ENCODE peak calls at places on chromosomes 12 and 14, in six cellular contexts. S is breast epithelium, U is ovary, G is ascending aorta, Z is brain microvascular endothelial cell, D is cardiac muscle cell. K is an unnamed sample.

GRCh38 chr12:65631621-65632111 is 192.6 kb upstream of the HMGA2 start:
- DNase-seq in U (no peak), G (peak; percentile 68), Z (peak; percentile 99), S (no peak), D (peak; percentile 90), K (no peak)

GRCh38 chr14:39974036-39974435 is 541.8 kb upstream of the FBXO33 start:
- DNase-seq in U (no peak), D (no peak), S (no peak), Z (no peak), G (no peak), K (no peak)

GRCh38 chr12:47903927-47904646 is 707 bp downstream of the VDR start:
- DNase-seq in G (peak; percentile 90), Z (peak; percentile 70), U (no peak), S (no peak), D (peak; percentile 83), K (peak; percentile 86)

GRCh38 chr14:43795600-43796228 is 711.4 kb downstream of the FSCB start:
- DNase-seq in D (peak; percentile 17), S (no peak), U (no peak), Z (no peak), G (no peak), K (no peak)

GRCh38 chr12:117494833-117495714 is 133.6 kb upstream of the NOS1 start:
- DNase-seq in U (no peak), S (no peak), Z (no peak), D (no peak), G (no peak), K (no peak)

GRCh38 chr12:39272934-39273770 is 169.8 kb downstream of the KIF21A start:
- DNase-seq in G (no peak), U (no peak), S (no peak), Z (peak; percentile 40), D (peak; percentile 59), K (no peak)

GRCh38 chr12:47079894-47080724 is at the start of gene AMIGO2:
- DNase-seq in Z (peak; percentile 61), G (peak; percentile 81), S (no peak), U (peak; percentile 83), D (peak; percentile 79), K (peak; percentile 86)

GRCh38 chr14:92425101-92425500 is 88.5 kb upstream of the RIN3 start:
- DNase-seq in Z (peak; percentile 64), U (no peak), S (no peak), D (peak; percentile 21), G (no peak), K (no peak)

GRCh38 chr12:99810718-99811593 is 163.4 kb downstream of the GARIN6 start:
- DNase-seq in G (no peak), U (no peak), D (peak; percentile 42), S (no peak), Z (peak; percentile 12), K (no peak)

GRCh38 chr12:93804392-93805179 is 127.4 kb downstream of the CRADD start:
- DNase-seq in U (no peak), G (no peak), D (no peak), Z (no peak), S (no peak), K (no peak)

GRCh38 chr14:52360831-52361230 is 46.7 kb downstream of the PTGER2 start:
- DNase-seq in S (no peak), Z (no peak), U (peak; percentile 25), D (peak; percentile 17), G (no peak), K (no peak)

GRCh38 chr14:93984070-93984469 is 7.7 kb upstream of the ASB2 start:
- DNase-seq in D (no peak), S (no peak), U (no peak), G (no peak), Z (peak; percentile 31), K (no peak)

GRCh38 chr14:45051180-45051579 is 32.7 kb upstream of the PRPF39 start:
- DNase-seq in S (no peak), U (no peak), D (no peak), G (no peak), Z (no peak), K (no peak)

GRCh38 chr12:114682920-114683708 is 861 bp downstream of the TBX3 start:
- DNase-seq in U (peak; percentile 55), D (no peak), G (no peak), Z (no peak), S (no peak), K (no peak)

GRCh38 chr12:114320910-114321309 is 85.0 kb downstream of the TBX5 start:
- DNase-seq in G (no peak), S (no peak), D (no peak), Z (no peak), U (no peak), K (no peak)

GRCh38 chr12:45458238-45458637 is 242.3 kb downstream of the ANO6 start:
- DNase-seq in U (no peak), D (peak; percentile 59), G (no peak), Z (no peak), S (no peak), K (no peak)

GRCh38 chr12:50230217-50230616 is 53.1 kb downstream of the LIMA1 start:
- DNase-seq in D (no peak), U (no peak), G (no peak), Z (no peak), S (no peak), K (no peak)

GRCh38 chr12:2052861-2053674 is at the start of gene CACNA1C:
- DNase-seq in G (peak; percentile 78), D (peak; percentile 75), Z (no peak), U (peak; percentile 64), S (no peak), K (peak; percentile 49)

DNA sequence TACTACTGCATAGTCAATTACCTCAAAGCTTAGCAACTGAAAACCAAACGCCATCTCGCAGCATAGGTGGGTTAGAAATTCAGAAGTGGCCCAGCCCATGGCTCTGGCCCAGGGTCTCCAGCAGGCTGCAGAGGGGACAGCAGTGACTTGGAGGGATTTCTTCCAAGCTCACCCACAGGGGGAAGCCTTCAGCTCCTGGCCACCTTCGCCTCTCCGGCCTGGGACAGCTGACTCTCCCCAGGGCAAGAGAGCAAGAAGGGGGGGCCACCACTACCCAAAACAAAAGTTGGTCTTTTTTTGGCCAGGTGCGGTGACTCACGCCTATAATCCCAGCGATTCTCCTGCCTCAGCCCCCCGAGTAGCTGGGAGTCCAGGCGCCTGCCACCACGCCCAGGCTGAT is 32.2 kb upstream of the ANKRD9 start:
- DNase-seq in G (no peak), S (no peak), D (no peak), Z (no peak), U (no peak), K (no peak)
- TF ChIP-seq CTCF in G (no peak), S (no peak), D (no peak), Z (no peak), U (no peak), K (no peak)

GRCh38 chr12:108728820-108729611 is 2.3 kb downstream of the CORO1C start:
- DNase-seq in G (no peak), D (no peak), Z (no peak), U (no peak), S (no peak), K (no peak)
- H3K4me3 ChIP-seq in G (peak overlapping the region; percentile 66), D (peak overlapping the region; percentile 98), Z (peak overlapping the region; percentile 91), U (peak overlapping the region; percentile 82), S (peak overlapping the region; percentile 92), K (peak overlapping the region; percentile 75)

GRCh38 chr12:110023634-110024023 is 24.4 kb downstream of the ANKRD13A start:
- DNase-seq in D (no peak), U (no peak), G (no peak), S (no peak), Z (no peak), K (no peak)

GRCh38 chr12:110028323-110028722 is 20.0 kb downstream of the C12orf76 start:
- DNase-seq in U (no peak), D (no peak), Z (no peak), S (no peak), G (no peak), K (no peak)

GRCh38 chr12:110029290-110029689 is 19.0 kb downstream of the C12orf76 start:
- DNase-seq in U (no peak), S (no peak), G (peak; percentile 27), Z (no peak), D (no peak), K (no peak)
- H3K36me3 ChIP-seq in U (no peaks in the 10 kb centered on the region), S (no peaks in the 10 kb centered on the region), G (peaks cover 41% of the 10 kb centered on the region), Z (peaks cover 21% of the 10 kb centered on the region), D (peaks cover 31% of the 10 kb centered on the region), K (no peaks in the 10 kb centered on the region)

DNA sequence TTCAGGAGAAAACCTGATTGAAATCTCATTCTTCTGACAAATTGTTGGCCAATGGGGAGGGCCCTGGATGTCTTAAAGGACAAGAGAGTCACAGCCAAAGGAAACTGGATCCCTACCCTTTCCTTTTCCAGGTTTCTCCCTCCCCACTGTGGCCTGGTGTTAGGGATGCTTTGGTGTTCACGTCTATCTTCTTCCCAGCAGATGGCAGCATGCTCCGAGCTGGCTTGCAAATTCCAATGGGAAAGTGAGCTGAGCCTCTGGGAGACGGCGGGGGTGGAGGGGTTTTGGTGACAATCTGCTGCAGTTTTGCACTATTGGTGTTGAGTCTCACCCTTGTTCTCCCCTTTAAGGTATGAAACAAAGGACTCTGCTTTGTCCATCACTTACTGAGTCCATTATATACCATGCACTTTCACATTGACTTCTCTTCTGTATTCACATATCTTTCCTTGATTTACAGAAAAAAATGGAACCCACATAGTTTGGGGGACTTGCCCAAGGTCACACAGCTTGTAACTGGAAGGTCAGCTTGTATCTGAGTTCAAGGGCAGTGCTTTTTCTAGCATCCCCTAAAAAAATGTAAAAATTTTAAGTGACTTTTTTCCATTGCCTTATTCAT is 39.3 kb downstream of the CCDC177 start:
- DNase-seq in G (no peak), S (no peak), D (peak; percentile 76), U (no peak), Z (peak; percentile 40), K (no peak)
- TF ChIP-seq CTCF in G (peak; percentile 31), S (peak; percentile 33), D (peak; percentile 83), U (no peak), Z (peak; percentile 84), K (peak; percentile 46)

GRCh38 chr14:60165547-60165876 is 314 bp upstream of the DHRS7 start:
- DNase-seq in S (no peak), G (no peak), U (no peak), Z (no peak), D (no peak), K (no peak)
- H3K4me3 ChIP-seq in S (peak overlapping the region; percentile 75), G (peak overlapping the region; percentile 75), U (peak overlapping the region; percentile 71), Z (peak overlapping the region; percentile 85), D (peak overlapping the region; percentile 70), K (peak overlapping the region; percentile 86)

GRCh38 chr14:99512110-99512449 is 30.9 kb downstream of the CCNK start:
- DNase-seq in Z (no peak), U (no peak), G (no peak), S (no peak), D (no peak), K (no peak)
- H3K36me3 ChIP-seq in Z (peaks cover 40% of the 10 kb centered on the region), U (no peaks in the 10 kb centered on the region), G (peaks cover 28% of the 10 kb centered on the region), S (no peaks in the 10 kb centered on the region), D (peaks cover 25% of the 10 kb centered on the region), K (no peaks in the 10 kb centered on the region)

GRCh38 chr14:47040490-47040889 is 388.9 kb upstream of the RPL10L start:
- DNase-seq in U (no peak), S (no peak), Z (peak; percentile 50), G (no peak), D (no peak), K (no peak)
- TF ChIP-seq CTCF in U (no peak), S (no peak), Z (peak; percentile 65), G (no peak), D (no peak), K (no peak)

K was measured in left lung.